ENCODE peak calls at places on chromosome 21, in nine cellular contexts. N is NCI-H1092; Y is NCI-H1694 treated with DMSO at 0.1 percent for 48 hours; Q is progenitor cell of endocrine pancreas; I is brain microvascular endothelial cell; V is fibroblast of mammary gland; S is stimulated activated CD4-positive, alpha-beta T cell treated with anti-CD3 and anti-CD28 coated beads, Interleukin-2, amount 100 ng/mL, for 48 hours; C is AG09319; D is breast epithelium. X is an unnamed sample.

GRCh38 chr21:37463083-37463780 is 96.7 kb downstream of the DYRK1A start:
- DNase-seq in N (no peak), Y (peak), Q (no peak), I (peak), V (peak), S (no peak), C (no peak), D (no peak), X (no peak)

GRCh38 chr21:16388291-16388690 is 658.5 kb downstream of the USP25 start:
- DNase-seq in N (no peak), Y (no peak), Q (no peak), I (no peak), V (no peak), S (no peak), C (no peak), D (no peak), X (no peak)

GRCh38 chr21:36756527-36756926 is 57.6 kb downstream of the SIM2 start:
- DNase-seq in N (no peak), Y (no peak), Q (no peak), I (peak), V (peak), S (no peak), C (no peak), D (no peak), X (no peak)

GRCh38 chr21:28669978-28670377 is 322.7 kb downstream of the LTN1 start:
- DNase-seq in N (no peak), Y (no peak), Q (no peak), I (no peak), V (no peak), S (no peak), C (no peak), D (no peak), X (no peak)

GRCh38 chr21:29077651-29078090 is 4.2 kb upstream of the CCT8 start:
- DNase-seq in N (peak), Y (no peak), Q (no peak), I (no peak), V (peak), S (peak), C (no peak), D (no peak), X (no peak)

GRCh38 chr21:32463367-32463766 is 50.9 kb downstream of the EVA1C start:
- DNase-seq in N (no peak), Y (no peak), Q (no peak), I (peak), V (peak), S (no peak), C (no peak), D (peak), X (peak)

GRCh38 chr21:18174370-18174769 is 70.3 kb upstream of the CHODL start:
- DNase-seq in N (no peak), Y (no peak), Q (no peak), I (no peak), V (no peak), S (no peak), C (no peak), D (no peak), X (no peak)

GRCh38 chr21:28823464-28823863 is 169.2 kb downstream of the LTN1 start:
- DNase-seq in N (no peak), Y (no peak), Q (no peak), I (no peak), V (no peak), S (no peak), C (no peak), D (no peak), X (no peak)

GRCh38 chr21:44650973-44651675 is 3.3 kb downstream of the KRTAP12-4 start:
- DNase-seq in N (no peak), Y (no peak), Q (no peak), I (no peak), V (no peak), S (no peak), C (no peak), D (no peak), X (no peak)

GRCh38 chr21:42833439-42833815 is 45.9 kb downstream of the WDR4 start:
- DNase-seq in N (no peak), Y (peak), Q (no peak), I (no peak), V (peak), S (peak), C (no peak), D (no peak), X (no peak)

GRCh38 chr21:45029968-45030636 is 44.3 kb upstream of the ADARB1 start:
- DNase-seq in N (no peak), Y (no peak), Q (no peak), I (no peak), V (no peak), S (no peak), C (no peak), D (no peak), X (no peak)

GRCh38 chr21:41369105-41369914 is 7.5 kb downstream of the MX2 start:
- DNase-seq in N (peak), Y (no peak), Q (no peak), I (no peak), V (peak), S (peak), C (no peak), D (no peak), X (no peak)

GRCh38 chr21:37145635-37146111 is 72.6 kb downstream of the TTC3 start:
- DNase-seq in N (no peak), Y (no peak), Q (no peak), I (peak), V (peak), S (no peak), C (no peak), D (no peak), X (no peak)

GRCh38 chr21:42071146-42071737 is at the start of gene UMODL1:
- DNase-seq in N (no peak), Y (peak), Q (no peak), I (no peak), V (no peak), S (no peak), C (no peak), D (no peak), X (no peak)

GRCh38 chr21:41188476-41189146 is 20.7 kb downstream of the BACE2 start:
- DNase-seq in N (no peak), Y (no peak), Q (no peak), I (peak), V (peak), S (no peak), C (no peak), D (no peak), X (no peak)

GRCh38 chr21:43282358-43283120 is 113.7 kb downstream of the CRYAA start:
- DNase-seq in N (no peak), Y (no peak), Q (no peak), I (no peak), V (no peak), S (no peak), C (no peak), D (no peak), X (no peak)

GRCh38 chr21:34908424-34909055 is 140.6 kb downstream of the RUNX1 start:
- DNase-seq in N (no peak), Y (no peak), Q (no peak), I (no peak), V (peak), S (no peak), C (no peak), D (no peak), X (no peak)

GRCh38 chr21:23936224-23936623 is 1671.1 kb downstream of the MRPL39 start:
- DNase-seq in N (no peak), Y (peak), Q (no peak), I (no peak), V (peak), S (no peak), C (no peak), D (no peak), X (no peak)

GRCh38 chr21:37855568-37856391 is 60.5 kb downstream of the KCNJ6 start:
- DNase-seq in N (no peak), Y (peak), Q (no peak), I (peak), V (peak), S (no peak), C (peak), D (no peak), X (no peak)

GRCh38 chr21:33308586-33309490 is 15.9 kb upstream of the IFNAR1 start:
- DNase-seq in N (peak), Y (peak), Q (no peak), I (no peak), V (peak), S (no peak), C (no peak), D (no peak), X (no peak)

GRCh38 chr21:25607812-25608737 is 794 bp upstream of the MRPL39 start:
- DNase-seq in N (peak), Y (peak), Q (peak), I (peak), V (peak), S (peak), C (peak), D (peak), X (peak)

GRCh38 chr21:25827513-25827912 is 92.7 kb downstream of the GABPA start:
- DNase-seq in N (no peak), Y (no peak), Q (no peak), I (no peak), V (no peak), S (no peak), C (no peak), D (no peak), X (no peak)

GRCh38 chr21:25369524-25370300 is 237.6 kb downstream of the MRPL39 start:
- DNase-seq in N (no peak), Y (no peak), Q (no peak), I (no peak), V (peak), S (no peak), C (no peak), D (no peak), X (peak)

GRCh38 chr21:15112858-15113257 is 48.1 kb upstream of the NRIP1 start:
- DNase-seq in N (no peak), Y (no peak), Q (no peak), I (no peak), V (no peak), S (no peak), C (no peak), D (no peak), X (no peak)

GRCh38 chr21:40053007-40053406 is 185.8 kb downstream of the PCP4 start:
- DNase-seq in N (peak), Y (peak), Q (no peak), I (no peak), V (no peak), S (no peak), C (no peak), D (peak), X (no peak)

GRCh38 chr21:42125571-42126544 is 54.7 kb downstream of the UMODL1 start:
- DNase-seq in N (peak), Y (no peak), Q (no peak), I (peak), V (peak), S (no peak), C (no peak), D (no peak), X (no peak)

GRCh38 chr21:35981514-35982070 is 78.7 kb downstream of the SETD4 start:
- DNase-seq in N (no peak), Y (no peak), Q (no peak), I (no peak), V (no peak), S (no peak), C (no peak), D (no peak), X (no peak)

GRCh38 chr21:33185852-33186251 is 43.9 kb upstream of the IFNAR2 start:
- DNase-seq in N (no peak), Y (no peak), Q (no peak), I (no peak), V (no peak), S (no peak), C (no peak), D (no peak), X (no peak)

GRCh38 chr21:37656899-37657298 is 259.4 kb downstream of the KCNJ6 start:
- DNase-seq in N (no peak), Y (no peak), Q (no peak), I (no peak), V (no peak), S (no peak), C (no peak), D (no peak), X (no peak)